ENCODE peak calls at places on chromosomes 3 and 15, in six cellular contexts. One of them, this sample, is unnamed.

GRCh38 chr3:39184081-39184967 is 8.1 kb downstream of the XIRP1 start:
- DNase-seq in A549: no peak
- DNase-seq in HepG2: no peak
- DNase-seq in GM12878: no peak
- DNase-seq in endothelial cell of umbilical vein: no peak
- DNase-seq in K562: no peak
- DNase-seq in this sample: no peak

GRCh38 chr3:121748638-121749275 is 784 bp downstream of the GOLGB1 start:
- DNase-seq in A549: peak
- DNase-seq in HepG2: peak
- DNase-seq in GM12878: no peak
- DNase-seq in endothelial cell of umbilical vein: no peak
- DNase-seq in K562: no peak
- DNase-seq in this sample: peak

GRCh38 chr3:40191850-40192448 is 117.6 kb upstream of the EIF1B start:
- DNase-seq in A549: peak
- DNase-seq in HepG2: peak
- DNase-seq in GM12878: no peak
- DNase-seq in endothelial cell of umbilical vein: peak
- DNase-seq in K562: peak
- DNase-seq in this sample: peak

GRCh38 chr3:106819445-106819844 is 557.8 kb upstream of the CCDC54 start:
- DNase-seq in A549: no peak
- DNase-seq in HepG2: no peak
- DNase-seq in GM12878: no peak
- DNase-seq in endothelial cell of umbilical vein: no peak
- DNase-seq in K562: no peak
- DNase-seq in this sample: no peak

GRCh38 chr3:58022490-58022889 is 14.3 kb downstream of the FLNB start:
- DNase-seq in A549: no peak
- DNase-seq in HepG2: no peak
- DNase-seq in GM12878: no peak
- DNase-seq in endothelial cell of umbilical vein: no peak
- DNase-seq in K562: no peak
- DNase-seq in this sample: no peak

GRCh38 chr3:52053307-52054304 is 2.8 kb downstream of the DUSP7 start:
- DNase-seq in A549: no peak
- DNase-seq in HepG2: no peak
- DNase-seq in GM12878: peak
- DNase-seq in endothelial cell of umbilical vein: peak
- DNase-seq in K562: no peak
- DNase-seq in this sample: peak

GRCh38 chr15:59410448-59410896 is 27.5 kb upstream of the FAM81A start:
- DNase-seq in A549: peak
- DNase-seq in HepG2: peak
- DNase-seq in GM12878: peak
- DNase-seq in endothelial cell of umbilical vein: no peak
- DNase-seq in K562: no peak
- DNase-seq in this sample: no peak

GRCh38 chr15:32222716-32223115 is 180.4 kb downstream of the GOLGA8K start:
- DNase-seq in A549: no peak
- DNase-seq in HepG2: no peak
- DNase-seq in GM12878: no peak
- DNase-seq in endothelial cell of umbilical vein: no peak
- DNase-seq in K562: no peak
- DNase-seq in this sample: no peak

GRCh38 chr3:42229942-42230688 is 35.9 kb downstream of the CCK start:
- DNase-seq in A549: peak
- DNase-seq in HepG2: peak
- DNase-seq in GM12878: no peak
- DNase-seq in endothelial cell of umbilical vein: peak
- DNase-seq in K562: peak
- DNase-seq in this sample: peak

GRCh38 chr3:123629747-123630047 is 44.8 kb upstream of the HACD2 start:
- DNase-seq in A549: no peak
- DNase-seq in HepG2: no peak
- DNase-seq in GM12878: no peak
- DNase-seq in endothelial cell of umbilical vein: no peak
- DNase-seq in K562: no peak
- DNase-seq in this sample: no peak

GRCh38 chr3:14455571-14456317 is 53.3 kb downstream of the SLC6A6 start:
- DNase-seq in A549: no peak
- DNase-seq in HepG2: no peak
- DNase-seq in GM12878: no peak
- DNase-seq in endothelial cell of umbilical vein: no peak
- DNase-seq in K562: no peak
- DNase-seq in this sample: no peak

GRCh38 chr15:43854801-43855200 is 28.0 kb downstream of the WDR76 start:
- DNase-seq in A549: no peak
- DNase-seq in HepG2: no peak
- DNase-seq in GM12878: no peak
- DNase-seq in endothelial cell of umbilical vein: no peak
- DNase-seq in K562: no peak
- DNase-seq in this sample: peak

GRCh38 chr3:150062492-150062891 is 91.8 kb upstream of the PFN2 start:
- DNase-seq in A549: no peak
- DNase-seq in HepG2: no peak
- DNase-seq in GM12878: no peak
- DNase-seq in endothelial cell of umbilical vein: no peak
- DNase-seq in K562: no peak
- DNase-seq in this sample: no peak

GRCh38 chr3:52046186-52046913 is 10.0 kb downstream of the DUSP7 start:
- DNase-seq in A549: peak
- DNase-seq in HepG2: no peak
- DNase-seq in GM12878: no peak
- DNase-seq in endothelial cell of umbilical vein: peak
- DNase-seq in K562: no peak
- DNase-seq in this sample: no peak

GRCh38 chr3:146502887-146503458 is 33.6 kb upstream of the PLSCR2 start:
- DNase-seq in A549: no peak
- DNase-seq in HepG2: no peak
- DNase-seq in GM12878: no peak
- DNase-seq in endothelial cell of umbilical vein: no peak
- DNase-seq in K562: no peak
- DNase-seq in this sample: no peak

GRCh38 chr15:67248106-67248505 is 6.4 kb downstream of the AAGAB start:
- DNase-seq in A549: no peak
- DNase-seq in HepG2: no peak
- DNase-seq in GM12878: no peak
- DNase-seq in endothelial cell of umbilical vein: no peak
- DNase-seq in K562: no peak
- DNase-seq in this sample: no peak

GRCh38 chr3:69161587-69162196 is 39.3 kb upstream of the LMOD3 start:
- DNase-seq in A549: peak
- DNase-seq in HepG2: peak
- DNase-seq in GM12878: peak
- DNase-seq in endothelial cell of umbilical vein: peak
- DNase-seq in K562: peak
- DNase-seq in this sample: peak

GRCh38 chr3:66816110-66816761 is 181.9 kb upstream of the KBTBD8 start:
- DNase-seq in A549: peak
- DNase-seq in HepG2: peak
- DNase-seq in GM12878: no peak
- DNase-seq in endothelial cell of umbilical vein: peak
- DNase-seq in K562: peak
- DNase-seq in this sample: peak

GRCh38 chr3:76753599-76753998 is 286.3 kb upstream of the ROBO2 start:
- DNase-seq in A549: no peak
- DNase-seq in HepG2: peak
- DNase-seq in GM12878: no peak
- DNase-seq in endothelial cell of umbilical vein: no peak
- DNase-seq in K562: no peak
- DNase-seq in this sample: no peak

GRCh38 chr15:77030042-77030927 is 35.4 kb downstream of the PSTPIP1 start:
- DNase-seq in A549: no peak
- DNase-seq in HepG2: no peak
- DNase-seq in GM12878: no peak
- DNase-seq in endothelial cell of umbilical vein: no peak
- DNase-seq in K562: peak
- DNase-seq in this sample: peak

GRCh38 chr15:38696120-38696727 is 131.6 kb upstream of the RASGRP1 start:
- DNase-seq in A549: no peak
- DNase-seq in HepG2: no peak
- DNase-seq in GM12878: no peak
- DNase-seq in endothelial cell of umbilical vein: no peak
- DNase-seq in K562: no peak
- DNase-seq in this sample: peak

GRCh38 chr3:86794336-86795065 is 196.4 kb downstream of the VGLL3 start:
- DNase-seq in A549: no peak
- DNase-seq in HepG2: no peak
- DNase-seq in GM12878: no peak
- DNase-seq in endothelial cell of umbilical vein: no peak
- DNase-seq in K562: no peak
- DNase-seq in this sample: no peak

GRCh38 chr15:69790632-69791031 is 307.1 kb downstream of the TLE3 start:
- DNase-seq in A549: no peak
- DNase-seq in HepG2: no peak
- DNase-seq in GM12878: no peak
- DNase-seq in endothelial cell of umbilical vein: no peak
- DNase-seq in K562: no peak
- DNase-seq in this sample: no peak

GRCh38 chr3:127762077-127762786 is 60.1 kb downstream of the MGLL start:
- DNase-seq in A549: no peak
- DNase-seq in HepG2: no peak
- DNase-seq in GM12878: peak
- DNase-seq in endothelial cell of umbilical vein: peak
- DNase-seq in K562: no peak
- DNase-seq in this sample: peak

GRCh38 chr15:26771917-26772587 is 814 bp downstream of the GABRB3 start:
- DNase-seq in A549: peak
- DNase-seq in HepG2: no peak
- DNase-seq in GM12878: no peak
- DNase-seq in endothelial cell of umbilical vein: no peak
- DNase-seq in K562: no peak
- DNase-seq in this sample: no peak

GRCh38 chr3:54783611-54784010 is 144.2 kb downstream of the LRTM1 start:
- DNase-seq in A549: no peak
- DNase-seq in HepG2: no peak
- DNase-seq in GM12878: no peak
- DNase-seq in endothelial cell of umbilical vein: no peak
- DNase-seq in K562: no peak
- DNase-seq in this sample: no peak

GRCh38 chr3:87486115-87486514 is 209.7 kb upstream of the POU1F1 start:
- DNase-seq in A549: no peak
- DNase-seq in HepG2: no peak
- DNase-seq in GM12878: no peak
- DNase-seq in endothelial cell of umbilical vein: no peak
- DNase-seq in K562: no peak
- DNase-seq in this sample: no peak

GRCh38 chr3:126889276-126890201 is 93.4 kb upstream of the PLXNA1 start:
- DNase-seq in A549: no peak
- DNase-seq in HepG2: no peak
- DNase-seq in GM12878: no peak
- DNase-seq in endothelial cell of umbilical vein: no peak
- DNase-seq in K562: no peak
- DNase-seq in this sample: no peak

GRCh38 chr3:162082516-162082915 is 585.9 kb downstream of the OTOL1 start:
- DNase-seq in A549: no peak
- DNase-seq in HepG2: no peak
- DNase-seq in GM12878: no peak
- DNase-seq in endothelial cell of umbilical vein: no peak
- DNase-seq in K562: no peak
- DNase-seq in this sample: no peak

GRCh38 chr15:55237219-55238130 is 40.7 kb upstream of the RSL24D1 start:
- DNase-seq in A549: no peak
- DNase-seq in HepG2: no peak
- DNase-seq in GM12878: no peak
- DNase-seq in endothelial cell of umbilical vein: no peak
- DNase-seq in K562: peak
- DNase-seq in this sample: peak

GRCh38 chr3:30521156-30521555 is 85.2 kb upstream of the TGFBR2 start:
- DNase-seq in A549: no peak
- DNase-seq in HepG2: no peak
- DNase-seq in GM12878: no peak
- DNase-seq in endothelial cell of umbilical vein: no peak
- DNase-seq in K562: no peak
- DNase-seq in this sample: no peak

GRCh38 chr3:49607796-49608195 is 53.5 kb downstream of the BSN start:
- DNase-seq in A549: no peak
- DNase-seq in HepG2: no peak
- DNase-seq in GM12878: no peak
- DNase-seq in endothelial cell of umbilical vein: no peak
- DNase-seq in K562: peak
- DNase-seq in this sample: no peak

GRCh38 chr3:141669434-141669833 is 68.7 kb upstream of the RNF7 start:
- DNase-seq in A549: no peak
- DNase-seq in HepG2: no peak
- DNase-seq in GM12878: no peak
- DNase-seq in endothelial cell of umbilical vein: no peak
- DNase-seq in K562: no peak
- DNase-seq in this sample: no peak

GRCh38 chr15:90261811-90262210 is 3.7 kb upstream of the NGRN start:
- DNase-seq in A549: no peak
- DNase-seq in HepG2: no peak
- DNase-seq in GM12878: no peak
- DNase-seq in endothelial cell of umbilical vein: peak
- DNase-seq in K562: no peak
- DNase-seq in this sample: no peak
- TF ChIP-seq CTCF in A549: no peak
- TF ChIP-seq CTCF in HepG2: no peak
- TF ChIP-seq CTCF in GM12878: no peak
- TF ChIP-seq CTCF in endothelial cell of umbilical vein: no peak
- TF ChIP-seq CTCF in K562: no peak
- TF ChIP-seq CTCF in this sample: no peak

DNA sequence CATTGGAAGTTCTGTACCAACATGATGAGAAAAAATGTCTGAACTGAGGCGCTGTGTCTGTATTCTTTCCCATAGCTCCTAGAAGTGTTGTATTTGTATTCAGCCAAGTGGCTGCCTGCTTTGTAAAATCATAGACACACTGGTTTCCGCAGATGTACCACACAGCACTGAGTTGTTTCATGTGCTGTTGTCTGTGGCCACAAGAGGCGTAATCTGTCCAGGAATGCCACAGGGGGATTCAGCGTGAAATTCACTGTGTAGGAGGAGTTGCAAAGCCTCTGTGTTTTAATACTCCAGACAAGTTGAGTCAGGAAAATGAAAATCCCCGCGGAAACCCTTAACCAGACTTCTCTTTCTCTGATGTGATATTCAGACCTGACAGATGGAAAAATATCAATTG is 462.2 kb downstream of the NSUN3 start:
- DNase-seq in A549: no peak
- DNase-seq in HepG2: peak
- DNase-seq in GM12878: no peak
- DNase-seq in endothelial cell of umbilical vein: no peak
- DNase-seq in K562: no peak
- DNase-seq in this sample: no peak
- TF ChIP-seq MYC in A549: no peak
- TF ChIP-seq MYC in HepG2: no peak
- TF ChIP-seq MYC in GM12878: no peak
- TF ChIP-seq MYC in endothelial cell of umbilical vein: no peak
- TF ChIP-seq MYC in K562: no peak
- TF ChIP-seq MYC in this sample: no peak

GRCh38 chr3:183159319-183159718 is 3.2 kb downstream of the LAMP3 start:
- DNase-seq in A549: peak
- DNase-seq in HepG2: no peak
- DNase-seq in GM12878: no peak
- DNase-seq in endothelial cell of umbilical vein: no peak
- DNase-seq in K562: peak
- DNase-seq in this sample: peak
- TF ChIP-seq CTCF in A549: no peak
- TF ChIP-seq CTCF in HepG2: peak
- TF ChIP-seq CTCF in GM12878: peak
- TF ChIP-seq CTCF in endothelial cell of umbilical vein: peak
- TF ChIP-seq CTCF in K562: peak
- TF ChIP-seq CTCF in this sample: peak

GRCh38 chr3:105811518-105812193 is 57.2 kb downstream of the CBLB start:
- DNase-seq in A549: no peak
- DNase-seq in HepG2: no peak
- DNase-seq in GM12878: no peak
- DNase-seq in endothelial cell of umbilical vein: no peak
- DNase-seq in K562: no peak
- DNase-seq in this sample: no peak
- TF ChIP-seq MYC in A549: no peak
- TF ChIP-seq MYC in HepG2: no peak
- TF ChIP-seq MYC in GM12878: no peak
- TF ChIP-seq MYC in endothelial cell of umbilical vein: no peak
- TF ChIP-seq MYC in K562: no peak
- TF ChIP-seq MYC in this sample: no peak